ENCODE peak calls at places on chromosomes 1 and 21, in seven cellular contexts. H is iris pigment epithelial cell; C is Caco-2; Q is stimulated activated CD8-positive, alpha-beta memory T cell treated with anti-CD3 and anti-CD28 coated beads, Interleukin-12 subunit alpha, Interleukin-12 subunit beta, amount 100 ng/mL, for 4 hours; T is heart left ventricle; U is HCT116; O is central memory CD8-positive, alpha-beta T cell. J is an unnamed sample.
A peak's percentile ranks its signal among the peaks of the same experiment; 100 is the strongest.

GRCh38 chr1:153534933-153535663 is 693 bp downstream of the S100A6 start:
- DNase-seq in U (no peak), C (no peak), Q (no peak), T (peak; percentile 71), O (no peak), H (peak; percentile 28), J (peak; percentile 87)

GRCh38 chr21:42850866-42851391 is 28.4 kb downstream of the WDR4 start:
- DNase-seq in U (no peak), H (peak; percentile 17), T (no peak), C (peak; percentile 55), Q (no peak), O (no peak), J (no peak)

GRCh38 chr1:55589656-55590297 is 374.6 kb upstream of the USP24 start:
- DNase-seq in H (peak; percentile 37), O (no peak), C (no peak), U (no peak), Q (no peak), T (no peak), J (peak; percentile 85)

GRCh38 chr1:55993608-55994251 is 585.6 kb downstream of the PLPP3 start:
- DNase-seq in O (no peak), U (no peak), C (no peak), T (no peak), Q (no peak), H (no peak), J (no peak)

GRCh38 chr21:8994640-8995511 is 1526.5 kb upstream of the TPTE start:
- DNase-seq in C (no peak), T (no peak), Q (no peak), U (no peak), O (no peak), H (no peak), J (no peak)

GRCh38 chr21:45313015-45313414 is 25.3 kb upstream of the POFUT2 start:
- DNase-seq in H (no peak), Q (no peak), C (no peak), O (no peak), U (no peak), T (no peak), J (peak; percentile 63)

GRCh38 chr21:32597205-32597604 is 11.9 kb upstream of the TCP10L start:
- DNase-seq in C (no peak), O (no peak), Q (no peak), H (peak; percentile 88), T (no peak), U (peak; percentile 77), J (no peak)

GRCh38 chr1:18009729-18010075 is 97.9 kb upstream of the IGSF21 start:
- DNase-seq in T (no peak), U (no peak), C (no peak), O (no peak), H (no peak), Q (no peak), J (no peak)

GRCh38 chr1:148372731-148373130 is 110.4 kb downstream of the PPIAL4G start:
- DNase-seq in O (no peak), Q (no peak), U (no peak), T (no peak), C (no peak), H (peak; percentile 36), J (no peak)

GRCh38 chr1:180857947-180858768 is 54.5 kb upstream of the KIAA1614 start:
- DNase-seq in Q (no peak), T (no peak), C (no peak), U (no peak), O (no peak), H (peak; percentile 40), J (no peak)

GRCh38 chr1:213996320-213997022 is 8.7 kb downstream of the PROX1 start:
- DNase-seq in Q (no peak), C (no peak), U (no peak), T (peak; percentile 62), H (no peak), O (no peak), J (no peak)

GRCh38 chr1:226642421-226642820 is 93.9 kb downstream of the STUM start:
- DNase-seq in O (no peak), T (peak; percentile 14), Q (no peak), U (no peak), H (no peak), C (no peak), J (peak; percentile 51)

GRCh38 chr1:53902235-53902920 is 8.4 kb downstream of the DIO1 start:
- DNase-seq in H (no peak), C (peak; percentile 37), Q (no peak), T (no peak), U (no peak), O (no peak), J (no peak)

GRCh38 chr1:109490934-109491302 is 3.0 kb upstream of the CYB561D1 start:
- DNase-seq in Q (no peak), C (no peak), U (no peak), H (no peak), T (peak; percentile 45), O (no peak), J (no peak)

GRCh38 chr1:156366832-156367231 is 2.2 kb upstream of the RHBG start:
- DNase-seq in Q (no peak), T (no peak), C (no peak), U (no peak), H (no peak), O (no peak), J (no peak)

GRCh38 chr1:32769524-32770220 is 47.5 kb downstream of the YARS1 start:
- DNase-seq in C (no peak), O (no peak), Q (no peak), T (no peak), H (peak; percentile 41), U (peak; percentile 21), J (no peak)

GRCh38 chr1:214143015-214143775 is 137.8 kb upstream of the SMYD2 start:
- DNase-seq in U (no peak), T (no peak), H (no peak), O (no peak), Q (no peak), C (no peak), J (no peak)

GRCh38 chr1:166974647-166975345 is 544 bp downstream of the ILDR2 start:
- DNase-seq in O (no peak), C (no peak), U (no peak), H (no peak), Q (peak; percentile 13), T (no peak), J (no peak)

GRCh38 chr1:232283864-232284263 is 346.1 kb downstream of the SIPA1L2 start:
- DNase-seq in H (no peak), Q (no peak), C (no peak), U (no peak), T (no peak), O (no peak), J (no peak)

GRCh38 chr1:216721878-216722277 is 1.4 kb downstream of the ESRRG start:
- DNase-seq in H (no peak), C (no peak), T (no peak), Q (no peak), U (no peak), O (no peak), J (no peak)

GRCh38 chr1:51850420-51851297 is 27.9 kb downstream of the NRDC start:
- DNase-seq in Q (no peak), T (no peak), O (no peak), C (no peak), H (no peak), U (no peak), J (no peak)

GRCh38 chr1:161367684-161368398 is at the start of gene CFAP126:
- DNase-seq in C (peak; percentile 69), Q (no peak), H (peak; percentile 89), O (no peak), U (peak; percentile 51), T (peak; percentile 69), J (peak; percentile 84)

GRCh38 chr21:46080171-46081021 is 17.5 kb upstream of the COL6A2 start:
- DNase-seq in U (no peak), H (no peak), O (peak; percentile 9), T (peak; percentile 82), C (no peak), Q (no peak), J (peak; percentile 84)

GRCh38 chr1:246583056-246583440 is 16.8 kb downstream of the CNST start:
- DNase-seq in O (no peak), C (no peak), H (no peak), Q (no peak), U (no peak), T (no peak), J (no peak)

J was measured in aorta.